ENCODE peak calls at places on chromosomes 16 and 17, in six cellular contexts. D is AG09309, V is right atrium auricular region, J is adrenal gland, A is left ventricle myocardium inferior, I is tibial artery. P is an unnamed sample.

GRCh38 chr16:30659507-30660423 is 1.5 kb downstream of the FBRS start:
- DNase-seq in D (no peak), V (no peak), J (peak), A (no peak), I (no peak), P (peak)

GRCh38 chr16:1379054-1379862 is 27.5 kb downstream of the GNPTG start:
- DNase-seq in D (peak), V (peak), J (peak), A (peak), I (peak), P (peak)

GRCh38 chr17:49146620-49147306 is 14.2 kb downstream of the B4GALNT2 start:
- DNase-seq in D (peak), V (no peak), J (peak), A (no peak), I (no peak), P (no peak)

GRCh38 chr17:7814969-7815368 is 19.0 kb upstream of the KDM6B start:
- DNase-seq in D (no peak), V (no peak), J (no peak), A (no peak), I (no peak), P (no peak)

GRCh38 chr17:64128787-64129514 is 993 bp downstream of the ERN1 start:
- DNase-seq in D (no peak), V (no peak), J (no peak), A (no peak), I (peak), P (peak)

GRCh38 chr16:21156767-21157467 is 1.6 kb upstream of the LDAF1 start:
- DNase-seq in D (peak), V (no peak), J (peak), A (no peak), I (no peak), P (peak)

GRCh38 chr16:86611517-86611840 is 33.1 kb downstream of the FOXL1 start:
- DNase-seq in D (no peak), V (no peak), J (peak), A (peak), I (peak), P (no peak)

GRCh38 chr16:54285414-54286066 is 1.0 kb downstream of the IRX3 start:
- DNase-seq in D (no peak), V (no peak), J (no peak), A (peak), I (no peak), P (no peak)

GRCh38 chr17:1720856-1721386 is 3.6 kb upstream of the WDR81 start:
- DNase-seq in D (no peak), V (peak), J (peak), A (no peak), I (peak), P (peak)

GRCh38 chr16:19755268-19755667 is 37.2 kb downstream of the IQCK start:
- DNase-seq in D (no peak), V (no peak), J (no peak), A (no peak), I (no peak), P (no peak)

GRCh38 chr16:54936086-54936978 is 5.7 kb downstream of the IRX5 start:
- DNase-seq in D (no peak), V (no peak), J (no peak), A (no peak), I (no peak), P (no peak)

GRCh38 chr17:19613979-19614378 is 34.6 kb upstream of the ALDH3A2 start:
- DNase-seq in D (no peak), V (no peak), J (peak), A (no peak), I (no peak), P (no peak)

GRCh38 chr16:84503751-84504395 is 586 bp downstream of the MEAK7 start:
- DNase-seq in D (no peak), V (no peak), J (no peak), A (peak), I (no peak), P (no peak)

GRCh38 chr16:2663553-2664521 is 18.5 kb upstream of the KCTD5 start:
- DNase-seq in D (peak), V (peak), J (peak), A (no peak), I (no peak), P (no peak)

GRCh38 chr17:42928714-42929496 is 28.3 kb downstream of the G6PC1 start:
- DNase-seq in D (peak), V (peak), J (peak), A (no peak), I (peak), P (peak)

GRCh38 chr16:19808061-19808621 is 76.5 kb downstream of the GPRC5B start:
- DNase-seq in D (no peak), V (no peak), J (peak), A (no peak), I (no peak), P (peak)

GRCh38 chr17:82202981-82203380 is 9.7 kb downstream of the CCDC57 start:
- DNase-seq in D (no peak), V (no peak), J (no peak), A (no peak), I (no peak), P (no peak)

GRCh38 chr17:78414178-78415162 is 36.0 kb downstream of the PGS1 start:
- DNase-seq in D (no peak), V (no peak), J (no peak), A (no peak), I (no peak), P (no peak)

GRCh38 chr16:88882358-88883030 is 16.0 kb upstream of the PABPN1L start:
- DNase-seq in D (no peak), V (no peak), J (no peak), A (no peak), I (no peak), P (no peak)

GRCh38 chr17:5780476-5780875 is 196.2 kb upstream of the NLRP1 start:
- DNase-seq in D (no peak), V (no peak), J (no peak), A (no peak), I (no peak), P (no peak)

GRCh38 chr17:38447502-38448095 is 19.3 kb downstream of the ARHGAP23 start:
- DNase-seq in D (no peak), V (no peak), J (no peak), A (no peak), I (no peak), P (no peak)

GRCh38 chr17:82329683-82330321 is 3.8 kb downstream of the SECTM1 start:
- DNase-seq in D (no peak), V (no peak), J (no peak), A (no peak), I (no peak), P (no peak)

GRCh38 chr17:19249681-19250080 is 12.5 kb downstream of the EPN2 start:
- DNase-seq in D (no peak), V (no peak), J (no peak), A (no peak), I (peak), P (peak)

GRCh38 chr17:5049314-5049819 is 14.1 kb upstream of the SLC52A1 start:
- DNase-seq in D (no peak), V (no peak), J (no peak), A (no peak), I (no peak), P (no peak)

GRCh38 chr17:55743103-55743679 is 7.7 kb upstream of the PCTP start:
- DNase-seq in D (no peak), V (no peak), J (peak), A (no peak), I (no peak), P (no peak)

GRCh38 chr17:41860254-41860931 is 4.8 kb downstream of the KLHL11 start:
- DNase-seq in D (no peak), V (no peak), J (no peak), A (no peak), I (no peak), P (no peak)

GRCh38 chr17:50953831-50954601 is 87.9 kb upstream of the TOB1 start:
- DNase-seq in D (no peak), V (peak), J (peak), A (peak), I (no peak), P (peak)

GRCh38 chr16:14240216-14240843 is 169.2 kb downstream of the MRTFB start:
- DNase-seq in D (no peak), V (no peak), J (no peak), A (no peak), I (no peak), P (no peak)

GRCh38 chr17:9918804-9919352 is 13.8 kb upstream of the RCVRN start:
- DNase-seq in D (no peak), V (no peak), J (no peak), A (peak), I (no peak), P (no peak)

GRCh38 chr16:66263973-66264310 is 102.5 kb upstream of the CDH5 start:
- DNase-seq in D (no peak), V (peak), J (no peak), A (no peak), I (no peak), P (peak)
- TF ChIP-seq CTCF in D (no peak), V (no peak), J (no peak), A (no peak), I (no peak), P (no peak)

GRCh38 chr17:30482555-30482954 is 5.3 kb downstream of the GOSR1 start:
- DNase-seq in D (no peak), V (no peak), J (no peak), A (no peak), I (no peak), P (no peak)
- TF ChIP-seq CTCF in D (no peak), V (no peak), J (no peak), A (no peak), I (no peak), P (no peak)

GRCh38 chr16:66275795-66276428 is 90.6 kb upstream of the CDH5 start:
- DNase-seq in D (no peak), V (peak), J (peak), A (no peak), I (no peak), P (peak)
- TF ChIP-seq CTCF in D (peak), V (peak), J (peak), A (peak), I (peak), P (peak)

DNA sequence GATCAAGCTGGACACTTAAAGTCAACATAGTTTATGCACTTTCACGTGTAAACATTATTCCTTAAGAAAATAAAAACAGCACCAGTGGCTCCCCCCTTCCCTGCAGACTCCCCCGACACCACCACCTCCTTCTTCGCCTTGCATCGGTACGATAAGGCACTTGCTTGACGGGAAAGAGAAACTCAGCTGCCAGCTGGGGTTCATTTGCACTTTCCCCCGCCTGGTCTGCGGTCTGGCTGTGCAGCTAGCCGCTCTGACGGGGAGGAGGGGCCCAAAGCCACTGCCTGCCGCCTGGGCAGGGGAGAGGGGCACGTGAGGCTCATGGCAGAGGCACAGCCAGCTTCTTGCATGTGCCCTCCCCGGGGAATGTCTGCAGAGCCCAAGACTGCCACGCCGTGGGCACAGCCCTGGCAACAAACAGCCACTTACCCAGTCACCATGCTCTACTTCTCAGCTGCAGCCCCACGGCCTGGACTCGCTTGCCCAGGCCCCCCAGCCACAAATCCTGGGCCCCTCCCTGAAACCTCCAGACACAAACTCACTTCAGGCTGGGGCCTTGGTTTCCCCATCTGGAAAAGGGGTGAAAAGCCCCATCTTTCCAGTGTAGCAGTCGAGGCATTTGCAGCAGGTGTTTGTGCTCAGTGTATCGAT is 16.5 kb upstream of the PRM1 start:
- DNase-seq in D (peak), V (peak), J (peak), A (peak), I (peak), P (peak)
- TF ChIP-seq CTCF in D (no peak), V (peak), J (no peak), A (peak), I (peak), P (no peak)

GRCh38 chr16:89924298-89924924 is 1.3 kb downstream of the TUBB3 start:
- DNase-seq in D (no peak), V (no peak), J (peak), A (no peak), I (no peak), P (no peak)

GRCh38 chr16:89922884-89923639 is at the start of gene TUBB3:
- DNase-seq in D (no peak), V (no peak), J (peak), A (peak), I (no peak), P (no peak)

GRCh38 chr16:89924925-89925307 is 1.8 kb downstream of the TUBB3 start:
- DNase-seq in D (no peak), V (no peak), J (no peak), A (no peak), I (no peak), P (no peak)

GRCh38 chr16:89923640-89924297 is 627 bp downstream of the TUBB3 start:
- DNase-seq in D (no peak), V (no peak), J (peak), A (no peak), I (no peak), P (no peak)

DNA sequence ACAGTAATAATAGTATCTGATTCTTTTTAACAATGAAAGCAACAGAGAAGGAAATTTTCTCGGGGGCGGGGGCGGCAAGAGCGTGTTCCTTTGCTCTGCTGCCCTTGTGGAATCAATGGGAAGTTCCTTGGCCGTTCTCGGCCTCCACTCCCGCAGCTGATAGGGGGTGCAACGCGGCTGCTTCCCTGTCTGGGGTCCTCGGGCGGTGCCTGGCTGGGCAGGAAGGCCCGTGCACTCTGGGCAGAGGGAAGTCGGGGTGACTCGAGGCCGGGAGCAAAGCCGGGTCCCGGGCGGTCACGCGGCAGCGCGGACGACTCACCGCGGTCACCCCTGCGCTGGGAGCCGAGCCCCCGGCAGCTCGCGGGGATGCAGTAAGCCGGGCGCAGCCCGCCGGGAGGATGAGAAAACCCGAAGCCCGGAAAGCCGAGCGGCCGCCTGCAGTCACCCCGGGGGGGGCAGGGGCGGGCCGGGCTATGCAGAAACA is 2.5 kb downstream of the TUBB3 start:
- DNase-seq in D (no peak), V (no peak), J (no peak), A (no peak), I (no peak), P (no peak)
- TF ChIP-seq CTCF in D (no peak), V (no peak), J (no peak), A (no peak), I (no peak), P (no peak)

DNA sequence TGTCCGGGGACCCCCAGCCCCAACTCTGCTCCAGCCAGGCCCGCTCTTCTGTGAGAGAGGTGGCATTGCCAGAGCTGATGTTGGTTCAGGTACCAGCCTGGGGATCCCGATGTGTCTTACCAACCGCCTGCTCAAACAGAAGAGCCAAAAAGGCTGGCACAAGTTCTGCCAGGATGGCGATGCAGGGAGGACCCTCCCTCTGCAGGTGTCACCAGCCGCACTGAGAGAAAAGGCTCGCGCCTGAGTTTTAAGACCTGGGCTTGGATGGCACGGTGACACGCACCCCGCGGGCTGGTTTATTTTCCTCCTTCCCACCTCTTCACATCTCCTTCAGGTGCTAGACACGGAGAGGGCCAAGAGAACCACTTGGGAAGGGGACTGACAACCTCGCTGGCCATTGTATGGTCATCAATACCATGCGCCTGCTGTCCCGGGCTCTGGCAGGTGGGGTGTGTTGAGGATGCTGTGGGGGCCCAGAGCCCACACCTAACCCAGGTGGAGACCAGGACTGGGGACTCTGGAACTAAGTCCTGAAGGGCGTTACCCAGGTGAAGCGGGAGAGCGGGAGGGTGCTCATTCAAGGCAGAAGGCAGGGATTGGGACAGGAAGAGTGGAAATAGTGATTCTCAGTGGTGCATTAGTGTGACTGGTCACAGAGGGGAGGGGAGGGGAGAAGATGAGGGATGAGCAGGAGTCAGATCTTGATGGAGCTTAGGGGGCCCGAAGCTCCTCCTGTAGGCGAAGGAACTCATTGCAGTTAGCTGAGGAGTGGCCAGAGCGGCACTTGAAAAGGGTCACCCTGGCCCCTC is 16.3 kb downstream of the FOXJ1 start:
- DNase-seq in D (no peak), V (no peak), J (no peak), A (no peak), I (no peak), P (peak)
- TF ChIP-seq CTCF in D (peak), V (no peak), J (no peak), A (no peak), I (no peak), P (no peak)

DNA sequence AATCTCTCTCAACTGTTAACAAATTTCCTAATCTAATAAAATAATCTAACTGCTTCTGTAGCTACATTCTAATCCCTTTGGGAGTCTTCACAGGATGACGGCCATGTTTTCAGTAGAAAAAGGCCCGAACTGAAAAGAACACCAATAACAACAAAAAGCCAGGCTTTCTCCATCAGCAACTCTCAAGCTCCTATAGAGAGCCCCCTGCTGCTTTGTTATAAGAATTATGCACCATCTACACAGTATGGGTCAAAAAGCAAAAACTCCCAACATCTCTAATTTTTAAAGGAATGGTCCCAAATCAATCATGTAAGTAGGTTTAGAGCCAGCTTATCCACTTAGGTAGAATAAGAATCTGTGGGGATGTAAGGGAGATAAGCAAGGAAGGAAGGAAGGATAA is 163.6 kb upstream of the C17orf78 start:
- DNase-seq in D (no peak), V (no peak), J (no peak), A (no peak), I (no peak), P (no peak)
- TF ChIP-seq CTCF in D (peak), V (no peak), J (no peak), A (no peak), I (no peak), P (no peak)

GRCh38 chr16:352547-353403 is at the start of gene AXIN1:
- DNase-seq in D (peak), V (peak), J (peak), A (peak), I (peak), P (peak)
- TF ChIP-seq CTCF in D (peak), V (peak), J (no peak), A (peak), I (peak), P (no peak)

GRCh38 chr17:28901866-28902818 is 737 bp downstream of the DHRS13 start:
- DNase-seq in D (no peak), V (no peak), J (peak), A (peak), I (no peak), P (no peak)
- TF ChIP-seq CTCF in D (no peak), V (no peak), J (no peak), A (no peak), I (no peak), P (no peak)

P was measured in sigmoid colon.